ENCODE peak calls at places on chromosomes 7 and 10, in eight cellular contexts. W is neural crest cell, K is HCT116, D is brain microvascular endothelial cell, M is cardiac fibroblast, P is fibroblast of villous mesenchyme, C is RWPE1, O is heart right ventricle. S is an unnamed sample.

GRCh38 chr10:11789956-11790355 is 33.2 kb upstream of the PROSER2 start:
- DNase-seq in W (no peak), O (no peak), C (no peak), M (no peak), K (no peak), D (no peak), P (no peak), S (no peak)

GRCh38 chr10:49171326-49172140 is 16.7 kb downstream of the TMEM273 start:
- DNase-seq in D (no peak), W (no peak), M (no peak), O (no peak), K (no peak), C (no peak), P (no peak), S (no peak)

GRCh38 chr7:25496394-25497103 is 268.3 kb upstream of the NPVF start:
- DNase-seq in W (no peak), D (no peak), M (no peak), P (no peak), O (peak; percentile 25), C (no peak), K (no peak), S (no peak)

GRCh38 chr10:130017631-130018022 is 53.6 kb upstream of the EBF3 start:
- DNase-seq in P (no peak), K (no peak), D (no peak), O (peak; percentile 1), C (no peak), W (no peak), M (no peak), S (no peak)

GRCh38 chr7:83468251-83468739 is 180.6 kb downstream of the SEMA3E start:
- DNase-seq in W (no peak), M (peak; percentile 99), O (peak; percentile 70), P (peak; percentile 85), C (peak; percentile 89), K (peak; percentile 89), D (peak; percentile 99), S (peak; percentile 99)

GRCh38 chr10:86666538-86666937 is 1.8 kb upstream of the LDB3 start:
- DNase-seq in D (no peak), K (no peak), M (no peak), W (no peak), C (no peak), O (no peak), P (no peak), S (no peak)

GRCh38 chr7:15485431-15485830 is 76.4 kb downstream of the AGMO start:
- DNase-seq in D (no peak), W (no peak), M (no peak), O (no peak), K (no peak), P (no peak), C (no peak), S (no peak)

GRCh38 chr10:67788028-67788886 is 49.7 kb downstream of the DNAJC12 start:
- DNase-seq in D (peak; percentile 16), O (peak; percentile 14), K (peak; percentile 42), C (peak; percentile 38), W (peak; percentile 40), M (peak; percentile 59), P (peak; percentile 12), S (no peak)

GRCh38 chr7:157248659-157249058 is 88.1 kb upstream of the DNAJB6 start:
- DNase-seq in P (no peak), K (no peak), C (no peak), W (no peak), D (no peak), M (no peak), O (no peak), S (no peak)

GRCh38 chr10:34732926-34733325 is 82.2 kb downstream of the PARD3 start:
- DNase-seq in M (peak; percentile 74), C (peak; percentile 46), P (peak; percentile 27), O (no peak), K (peak; percentile 57), D (no peak), W (no peak), S (peak; percentile 41)

GRCh38 chr10:3539696-3540383 is 245.2 kb downstream of the KLF6 start:
- DNase-seq in M (no peak), O (no peak), D (no peak), P (no peak), W (no peak), K (no peak), C (no peak), S (no peak)

GRCh38 chr10:92240289-92241157 is 50.4 kb downstream of the CPEB3 start:
- DNase-seq in K (no peak), M (peak; percentile 77), O (peak; percentile 80), D (peak; percentile 72), C (peak; percentile 73), P (peak; percentile 74), W (peak; percentile 10), S (peak; percentile 58)

GRCh38 chr10:5975641-5976473 is 1.5 kb downstream of the IL15RA start:
- DNase-seq in D (no peak), P (peak; percentile 61), K (no peak), W (no peak), M (peak; percentile 15), C (peak; percentile 13), O (peak; percentile 39), S (peak; percentile 41)

GRCh38 chr7:142908921-142909870 is 23.7 kb upstream of the TRPV6 start:
- DNase-seq in K (peak; percentile 18), P (no peak), C (peak; percentile 7), W (no peak), D (no peak), O (no peak), M (peak; percentile 3), S (no peak)
- TF ChIP-seq CTCF in K (peak; percentile 69), P (peak; percentile 41), C (peak; percentile 23), W (peak; percentile 34), D (no peak), O (peak; percentile 44), M (peak; percentile 7), S (peak; percentile 11)

GRCh38 chr7:47852330-47853245 is 95.7 kb downstream of the PKD1L1 start:
- DNase-seq in M (peak; percentile 20), K (no peak), O (no peak), C (no peak), D (no peak), W (no peak), P (no peak), S (no peak)
- TF ChIP-seq CTCF in M (peak; percentile 27), K (peak; percentile 33), O (peak; percentile 17), C (no peak), D (peak; percentile 54), W (peak; percentile 32), P (peak; percentile 40), S (no peak)

GRCh38 chr7:87876759-87877234 is 504 bp downstream of the DBF4 start:
- DNase-seq in O (peak; percentile 40), P (peak; percentile 73), D (peak; percentile 71), K (no peak), C (peak; percentile 62), W (peak; percentile 35), M (peak; percentile 69), S (peak; percentile 81)

GRCh38 chr7:87874066-87874465 is 2.1 kb downstream of the SLC25A40 start:
- DNase-seq in O (no peak), W (no peak), C (no peak), P (no peak), K (no peak), M (no peak), D (no peak), S (no peak)

GRCh38 chr7:87877641-87878040 is 1.3 kb downstream of the DBF4 start:
- DNase-seq in O (no peak), P (peak; percentile 27), C (no peak), K (no peak), D (no peak), M (peak; percentile 18), W (no peak), S (no peak)

GRCh38 chr7:87876040-87876758 is at the start of the genes DBF4 and SLC25A40:
- DNase-seq in M (peak; percentile 94), O (peak; percentile 95), C (peak; percentile 88), P (peak; percentile 95), W (peak; percentile 96), D (peak; percentile 94), K (peak; percentile 88), S (peak; percentile 98)

DNA sequence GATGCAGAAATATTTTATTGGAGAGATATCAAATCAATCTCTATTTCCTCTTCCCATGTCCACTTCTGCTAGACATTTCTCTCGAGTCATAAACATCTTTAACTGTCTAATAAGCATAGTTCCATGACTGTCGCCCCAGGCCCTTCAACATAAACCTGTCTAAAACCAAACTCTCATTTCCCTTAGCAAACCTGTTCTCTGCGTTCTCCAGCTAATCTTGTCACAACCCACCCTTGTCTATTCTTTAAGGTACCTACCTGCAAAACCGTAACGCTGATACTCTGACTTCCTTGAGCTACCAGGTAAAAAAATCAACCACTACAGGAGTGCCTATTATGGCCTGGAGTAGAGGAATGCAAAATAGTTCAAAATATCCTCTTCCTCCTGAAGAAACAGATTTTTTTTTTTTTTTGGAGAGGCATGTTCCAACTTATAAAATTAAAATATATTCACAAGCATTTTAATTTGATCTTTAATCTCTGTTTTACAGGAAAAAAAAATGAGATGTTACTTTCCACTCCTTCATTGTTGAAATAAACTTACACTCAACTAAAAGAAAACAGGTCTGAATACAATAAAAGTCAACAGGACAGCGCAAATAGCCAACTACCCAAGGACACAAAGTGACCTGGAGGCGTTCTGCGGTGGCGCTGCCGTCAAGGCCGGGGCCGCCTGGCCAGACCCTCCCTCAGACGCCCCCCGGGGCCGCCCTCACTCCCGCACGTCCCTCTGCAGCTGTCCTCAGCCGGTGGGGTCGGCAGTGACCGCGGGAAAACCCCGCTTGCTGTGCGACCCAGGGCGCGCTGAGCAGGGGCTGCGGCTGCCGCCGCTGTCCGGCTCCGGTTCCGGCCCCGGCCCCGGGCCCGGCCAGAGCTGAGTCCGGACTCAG is 765 bp downstream of the SLC25A40 start:
- DNase-seq in P (peak; percentile 19), D (no peak), W (peak; percentile 55), C (peak; percentile 16), M (peak; percentile 18), O (no peak), K (no peak), S (peak; percentile 30)
- TF ChIP-seq CTCF in P (no peak), D (no peak), W (no peak), C (no peak), M (no peak), O (no peak), K (no peak), S (no peak)

GRCh38 chr10:69876286-69876685 is 74.6 kb downstream of the COL13A1 start:
- DNase-seq in D (no peak), C (no peak), O (no peak), K (no peak), P (no peak), W (no peak), M (no peak), S (no peak)

GRCh38 chr10:69875856-69876255 is 74.2 kb downstream of the COL13A1 start:
- DNase-seq in K (no peak), P (no peak), C (no peak), D (no peak), O (no peak), W (no peak), M (no peak), S (no peak)

GRCh38 chr10:69872326-69872725 is 70.6 kb downstream of the COL13A1 start:
- DNase-seq in K (no peak), W (no peak), M (no peak), C (no peak), P (no peak), O (no peak), D (no peak), S (no peak)

GRCh38 chr10:69873141-69873540 is 71.4 kb downstream of the COL13A1 start:
- DNase-seq in P (no peak), W (no peak), D (no peak), M (no peak), K (no peak), C (no peak), O (no peak), S (peak; percentile 52)

DNA sequence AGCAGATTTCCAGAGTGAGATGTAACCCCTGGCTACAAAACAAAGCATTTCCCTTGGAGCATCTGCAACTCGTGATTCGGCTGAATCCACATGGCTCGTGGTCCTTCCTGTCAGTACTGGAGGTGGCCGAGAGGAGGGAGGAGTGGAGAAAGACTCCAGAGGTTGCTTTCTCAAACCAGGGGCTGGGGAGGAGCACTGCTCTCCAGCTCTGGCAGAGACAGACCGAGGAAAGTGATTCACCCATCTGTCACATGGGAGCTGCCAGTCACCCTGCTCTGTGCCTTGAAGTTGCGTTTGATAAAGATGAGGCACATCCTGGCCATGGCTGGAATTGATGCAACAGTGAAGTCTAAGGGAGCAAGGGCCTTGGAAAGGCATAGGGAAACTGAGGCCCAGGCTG is 72.8 kb downstream of the COL13A1 start:
- DNase-seq in C (peak; percentile 64), P (peak; percentile 21), D (peak; percentile 75), O (no peak), M (peak; percentile 77), K (no peak), W (no peak), S (peak; percentile 92)
- TF ChIP-seq CTCF in C (no peak), P (no peak), D (peak; percentile 49), O (no peak), M (peak; percentile 14), K (no peak), W (no peak), S (no peak)